ENCODE peak calls at places on chromosomes 3 and 15, in eight cellular contexts. E is AG09309, K is MG63, Z is epithelial cell of esophagus, L is BE2C, I is Panc1, R is epithelial cell of proximal tubule, V is aorta. A is an unnamed sample.

GRCh38 chr15:93035953-93036810 is 52.8 kb downstream of the RGMA start:
- DNase-seq in E (no peak), L (peak; percentile 65), K (no peak), Z (peak; percentile 49), R (no peak), V (peak; percentile 68), I (no peak), A (no peak)

GRCh38 chr3:86990171-86990733 is 697 bp downstream of the VGLL3 start:
- DNase-seq in R (no peak), E (no peak), I (no peak), Z (peak; percentile 84), K (peak; percentile 71), V (peak; percentile 82), L (no peak), A (no peak)

GRCh38 chr3:110327870-110328269 is 743.7 kb upstream of the NECTIN3 start:
- DNase-seq in L (no peak), K (no peak), E (no peak), I (no peak), R (no peak), Z (peak; percentile 39), V (no peak), A (no peak)

GRCh38 chr3:56269755-56270154 is 198.5 kb downstream of the ERC2 start:
- DNase-seq in Z (no peak), V (no peak), I (no peak), E (no peak), L (no peak), R (no peak), K (no peak), A (no peak)

GRCh38 chr3:95334461-95334860 is 1271.6 kb downstream of the NSUN3 start:
- DNase-seq in V (no peak), L (no peak), Z (no peak), K (no peak), I (no peak), R (no peak), E (no peak), A (no peak)

GRCh38 chr3:125357032-125357658 is 18.0 kb downstream of the ZNF148 start:
- DNase-seq in E (no peak), I (no peak), R (no peak), Z (peak; percentile 51), V (peak; percentile 86), L (peak; percentile 59), K (peak; percentile 17), A (no peak)

GRCh38 chr3:4977889-4978258 is 1.4 kb upstream of the BHLHE40 start:
- DNase-seq in E (no peak), R (no peak), L (no peak), K (no peak), I (no peak), V (no peak), Z (no peak), A (no peak)

GRCh38 chr3:72973031-72973723 is 23.4 kb upstream of the PPP4R2 start:
- DNase-seq in K (no peak), V (no peak), L (no peak), I (no peak), R (peak; percentile 38), Z (peak; percentile 74), E (no peak), A (no peak)

GRCh38 chr3:181698263-181698944 is 13.3 kb upstream of the SOX2 start:
- DNase-seq in E (no peak), Z (peak; percentile 50), I (no peak), V (no peak), L (no peak), K (no peak), R (no peak), A (no peak)

GRCh38 chr3:385151-385550 is 188.6 kb downstream of the CHL1 start:
- DNase-seq in I (no peak), R (no peak), E (no peak), V (no peak), K (peak; percentile 30), L (no peak), Z (peak; percentile 62), A (no peak)

GRCh38 chr15:100334456-100334855 is 7.3 kb downstream of the ADAMTS17 start:
- DNase-seq in E (no peak), V (no peak), K (no peak), R (no peak), L (no peak), Z (no peak), I (no peak), A (no peak)

GRCh38 chr3:127168271-127168670 is 24.7 kb upstream of the PRR23E start:
- DNase-seq in K (peak; percentile 31), V (peak; percentile 77), I (no peak), L (no peak), Z (no peak), R (no peak), E (no peak), A (no peak)

GRCh38 chr3:57952208-57952631 is 56.0 kb upstream of the FLNB start:
- DNase-seq in K (peak; percentile 43), E (no peak), Z (peak; percentile 50), I (no peak), R (peak; percentile 86), L (peak; percentile 60), V (peak; percentile 94), A (no peak)

GRCh38 chr3:190375250-190375649 is 12.7 kb upstream of the CLDN16 start:
- DNase-seq in E (no peak), L (no peak), R (no peak), Z (no peak), I (no peak), K (no peak), V (no peak), A (no peak)

GRCh38 chr15:63371297-63371918 is 10.2 kb downstream of the CA12 start:
- DNase-seq in K (peak; percentile 74), I (no peak), R (no peak), V (no peak), E (peak; percentile 81), Z (peak; percentile 90), L (no peak), A (no peak)

GRCh38 chr15:83977992-83978391 is 257.6 kb upstream of the GOLGA6L4 start:
- DNase-seq in I (no peak), V (no peak), K (peak; percentile 21), R (no peak), E (no peak), L (no peak), Z (peak; percentile 60), A (no peak)

GRCh38 chr3:15460891-15461524 is 33.6 kb downstream of the EAF1 start:
- DNase-seq in R (no peak), I (no peak), K (no peak), V (no peak), L (peak; percentile 73), E (no peak), Z (no peak), A (no peak)

GRCh38 chr3:175266993-175267960 is 408.1 kb downstream of the NAALADL2 start:
- DNase-seq in Z (peak; percentile 52), R (no peak), E (peak; percentile 55), I (no peak), L (no peak), K (no peak), V (no peak), A (no peak)

GRCh38 chr3:122944671-122945151 is 82.9 kb downstream of the SEMA5B start:
- DNase-seq in Z (peak; percentile 44), K (peak; percentile 66), V (no peak), R (no peak), L (peak; percentile 42), E (peak; percentile 29), I (no peak), A (peak; percentile 81)

GRCh38 chr3:154885016-154885415 is 195.1 kb upstream of the MME start:
- DNase-seq in L (no peak), Z (no peak), K (no peak), R (no peak), V (no peak), E (peak; percentile 31), I (no peak), A (no peak)

GRCh38 chr15:64426845-64427465 is 33.4 kb upstream of the ZNF609 start:
- DNase-seq in R (no peak), E (peak; percentile 21), V (no peak), I (peak; percentile 2), K (no peak), Z (peak; percentile 21), L (no peak), A (peak; percentile 39)

DNA sequence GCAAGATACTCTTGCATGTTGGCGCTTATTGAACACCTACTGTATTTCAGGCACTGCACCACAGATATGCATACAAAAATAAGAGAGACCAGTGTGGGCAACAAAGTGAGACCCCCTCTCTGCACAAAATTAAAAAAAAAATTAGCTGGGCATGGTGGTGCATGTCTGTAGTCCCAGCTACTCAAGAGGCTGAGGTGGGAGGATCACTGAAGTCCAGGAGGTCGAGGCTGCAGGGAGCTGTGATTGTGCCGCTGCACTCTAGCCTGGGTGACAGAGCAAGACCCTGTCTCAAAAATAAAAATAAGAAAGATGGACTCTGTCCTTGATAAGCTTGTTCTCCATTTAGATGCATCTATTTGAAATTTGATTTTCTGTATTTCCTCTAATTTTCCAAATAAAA is 20.8 kb downstream of the FEM1B start:
- DNase-seq in R (no peak), E (no peak), Z (no peak), L (no peak), V (no peak), I (no peak), K (no peak), A (no peak)
- H3K4me3 ChIP-seq in R (no peak overlapping the region), E (no peak overlapping the region), Z (no peak overlapping the region), L (no peak overlapping the region), V (no peak overlapping the region), I (no peak overlapping the region), K (no peak overlapping the region), A (no peak overlapping the region)

GRCh38 chr3:186646841-186647240 is 6.6 kb downstream of the FETUB start:
- DNase-seq in V (no peak), R (no peak), E (no peak), K (no peak), L (no peak), I (no peak), Z (no peak), A (no peak)
- H3K4me3 ChIP-seq in V (no peak overlapping the region), R (no peak overlapping the region), E (no peak overlapping the region), K (no peak overlapping the region), L (no peak overlapping the region), I (no peak overlapping the region), Z (no peak overlapping the region), A (no peak overlapping the region)

GRCh38 chr3:160038862-160039562 is 50.4 kb downstream of the IL12A start:
- DNase-seq in R (no peak), K (no peak), Z (peak; percentile 26), I (no peak), L (peak; percentile 65), V (no peak), E (no peak), A (no peak)
- H3K4me3 ChIP-seq in R (peak overlapping the region; percentile 49), K (no peak overlapping the region), Z (peak overlapping the region; percentile 4), I (peak overlapping the region; percentile 9), L (peak overlapping the region; percentile 53), V (peak overlapping the region; percentile 2), E (peak overlapping the region; percentile 38), A (peak overlapping the region; percentile 23)

GRCh38 chr3:134373942-134374790 is at the start of gene AMOTL2:
- DNase-seq in L (peak; percentile 37), Z (peak; percentile 93), R (peak; percentile 60), V (peak; percentile 95), I (peak; percentile 67), E (peak; percentile 90), K (peak; percentile 98), A (peak; percentile 78)

GRCh38 chr3:134376786-134377431 is 2.7 kb upstream of the AMOTL2 start:
- DNase-seq in I (no peak), K (no peak), R (no peak), Z (peak; percentile 52), E (no peak), V (peak; percentile 34), L (no peak), A (no peak)

GRCh38 chr3:134374791-134375541 is 719 bp upstream of the AMOTL2 start:
- DNase-seq in R (no peak), L (no peak), E (no peak), Z (peak; percentile 65), V (peak; percentile 75), K (peak; percentile 82), I (no peak), A (no peak)

GRCh38 chr3:134376385-134376765 is 2.1 kb upstream of the AMOTL2 start:
- DNase-seq in I (no peak), E (no peak), K (no peak), L (no peak), Z (no peak), V (peak; percentile 50), R (no peak), A (no peak)

GRCh38 chr3:134375542-134376384 is 1.5 kb upstream of the AMOTL2 start:
- DNase-seq in I (no peak), L (no peak), V (peak; percentile 12), R (no peak), E (no peak), Z (no peak), K (no peak), A (no peak)
- H3K4me3 ChIP-seq in I (peak overlapping the region; percentile 95), L (no peak overlapping the region), V (no peak overlapping the region), R (no peak overlapping the region), E (no peak overlapping the region), Z (no peak overlapping the region), K (no peak overlapping the region), A (no peak overlapping the region)